ENCODE peak calls at places on chromosome 12, in six cellular contexts. Q is GM20000, D is OCI-LY7, W is endothelial cell, S is choroid plexus epithelial cell, M is heart left ventricle. Y is an unnamed sample.

GRCh38 chr12:62190921-62191746 is 69.1 kb upstream of the USP15 start:
- DNase-seq in Q (peak), S (no peak), M (peak), D (no peak), W (peak), Y (peak)

GRCh38 chr12:103858953-103859601 is 18.0 kb upstream of the NT5DC3 start:
- DNase-seq in W (no peak), S (peak), Q (no peak), M (peak), D (no peak), Y (no peak)

GRCh38 chr12:85278598-85279448 is 1.2 kb upstream of the ALX1 start:
- DNase-seq in D (no peak), M (peak), Q (no peak), S (no peak), W (no peak), Y (peak)

GRCh38 chr12:46101121-46101869 is 110.9 kb upstream of the SCAF11 start:
- DNase-seq in W (no peak), M (no peak), Q (no peak), D (no peak), S (no peak), Y (no peak)

GRCh38 chr12:50960130-50960529 is 7.8 kb downstream of the HIGD1C start:
- DNase-seq in M (no peak), W (no peak), Q (no peak), D (peak), S (peak), Y (no peak)

GRCh38 chr12:103801709-103802585 is 39.1 kb downstream of the NT5DC3 start:
- DNase-seq in Q (no peak), M (no peak), D (no peak), W (no peak), S (peak), Y (no peak)

GRCh38 chr12:46300906-46301305 is 32.1 kb upstream of the SLC38A1 start:
- DNase-seq in M (no peak), S (peak), W (peak), D (peak), Q (no peak), Y (no peak)

GRCh38 chr12:93762059-93762719 is 85.0 kb downstream of the CRADD start:
- DNase-seq in D (no peak), M (no peak), Q (no peak), W (no peak), S (peak), Y (no peak)

GRCh38 chr12:121915841-121916321 is 2.5 kb upstream of the CFAP251 start:
- DNase-seq in D (no peak), M (no peak), W (no peak), S (peak), Q (no peak), Y (no peak)

GRCh38 chr12:72077111-72077820 is 138.6 kb downstream of the TPH2 start:
- DNase-seq in S (no peak), W (no peak), Q (no peak), M (no peak), D (no peak), Y (no peak)

GRCh38 chr12:84913151-84913550 is 552 bp upstream of the SLC6A15 start:
- DNase-seq in D (no peak), Q (no peak), M (no peak), S (peak), W (peak), Y (no peak)

GRCh38 chr12:122250047-122250446 is 16.2 kb downstream of the VPS33A start:
- DNase-seq in Q (no peak), M (no peak), W (no peak), D (no peak), S (no peak), Y (no peak)

GRCh38 chr12:16602412-16602811 is 3.5 kb downstream of the LMO3 start:
- DNase-seq in D (peak), W (no peak), Q (no peak), M (no peak), S (no peak), Y (no peak)

GRCh38 chr12:114263031-114263825 is 142.7 kb downstream of the TBX5 start:
- DNase-seq in W (no peak), S (no peak), D (no peak), Q (no peak), M (no peak), Y (no peak)

GRCh38 chr12:117749431-117749830 is 219.4 kb downstream of the KSR2 start:
- DNase-seq in D (no peak), Q (no peak), M (no peak), W (no peak), S (no peak), Y (no peak)

GRCh38 chr12:117441751-117442150 is 80.3 kb upstream of the NOS1 start:
- DNase-seq in S (no peak), Q (no peak), D (no peak), W (no peak), M (peak), Y (no peak)

GRCh38 chr12:79183003-79183402 is 318.4 kb downstream of the SYT1 start:
- DNase-seq in D (no peak), W (no peak), M (no peak), S (peak), Q (no peak), Y (no peak)

DNA sequence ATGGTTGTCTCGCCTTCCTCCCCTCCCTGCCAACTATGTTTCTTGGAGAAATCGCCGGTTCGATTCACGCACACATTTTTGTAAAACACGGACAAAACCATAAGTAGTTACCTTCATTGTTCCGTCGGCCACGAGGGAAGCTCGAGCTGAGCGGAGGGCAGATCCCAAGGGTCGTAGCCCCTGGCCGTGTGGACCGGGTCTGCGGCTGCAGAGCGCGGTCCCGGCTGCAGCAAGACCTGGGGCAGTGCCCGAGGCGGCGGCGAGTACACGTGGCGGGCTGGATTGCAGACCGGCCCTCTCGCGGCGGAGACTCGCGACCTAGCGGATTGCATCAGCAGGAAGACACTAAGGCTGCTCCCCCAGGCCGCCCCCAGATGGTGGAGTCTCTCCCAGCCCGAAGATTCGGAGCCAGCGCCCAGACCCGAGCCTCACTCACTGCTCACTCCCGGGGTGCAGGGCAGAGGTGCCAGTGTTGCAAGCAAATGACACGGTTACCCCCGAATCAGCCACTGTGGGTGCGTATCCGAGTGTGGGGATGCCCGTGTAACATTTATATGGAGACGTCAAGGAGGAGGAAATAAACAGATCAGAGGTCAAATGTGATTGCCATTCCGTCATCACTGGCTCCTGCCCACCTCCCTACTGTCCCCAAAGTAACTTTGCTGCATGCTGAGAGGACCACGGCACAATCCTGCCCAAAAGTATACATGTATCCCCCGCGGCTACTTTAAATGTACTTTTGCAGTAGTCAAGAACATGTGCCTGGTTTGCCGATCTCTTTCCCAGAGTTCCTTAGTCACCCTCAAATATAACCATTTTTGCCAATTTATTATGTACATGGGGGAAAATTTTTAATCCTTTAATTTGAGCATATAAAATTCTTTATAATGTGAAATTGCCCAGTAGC is at the start of gene BCAT1:
- DNase-seq in D (peak), Q (peak), M (peak), S (peak), W (peak), Y (peak)
- TF ChIP-seq CTCF in D (peak), Q (no peak), M (no peak), S (peak), W (no peak), Y (peak)

GRCh38 chr12:52175411-52176350 is 16.1 kb downstream of the KRT80 start:
- DNase-seq in M (peak), D (no peak), W (peak), Q (no peak), S (peak), Y (no peak)
- TF ChIP-seq CTCF in M (no peak), D (no peak), W (peak), Q (no peak), S (peak), Y (no peak)

GRCh38 chr12:124466200-124467128 is 100.9 kb downstream of the NCOR2 start:
- DNase-seq in D (peak), Q (peak), S (peak), W (no peak), M (peak), Y (peak)
- TF ChIP-seq CTCF in D (peak), Q (peak), S (peak), W (no peak), M (peak), Y (peak)

GRCh38 chr12:109713187-109713984 is at the start of gene FAM222A:
- DNase-seq in D (peak), Q (peak), W (peak), S (peak), M (peak), Y (peak)

GRCh38 chr12:109714913-109715244 is 1.3 kb downstream of the FAM222A start:
- DNase-seq in S (no peak), D (no peak), Q (no peak), W (no peak), M (no peak), Y (no peak)

GRCh38 chr12:109716092-109716479 is 2.5 kb downstream of the FAM222A start:
- DNase-seq in M (no peak), Q (no peak), D (no peak), W (no peak), S (no peak), Y (no peak)

GRCh38 chr12:109715310-109716091 is 1.9 kb downstream of the FAM222A start:
- DNase-seq in M (no peak), S (no peak), W (peak), D (no peak), Q (no peak), Y (no peak)

DNA sequence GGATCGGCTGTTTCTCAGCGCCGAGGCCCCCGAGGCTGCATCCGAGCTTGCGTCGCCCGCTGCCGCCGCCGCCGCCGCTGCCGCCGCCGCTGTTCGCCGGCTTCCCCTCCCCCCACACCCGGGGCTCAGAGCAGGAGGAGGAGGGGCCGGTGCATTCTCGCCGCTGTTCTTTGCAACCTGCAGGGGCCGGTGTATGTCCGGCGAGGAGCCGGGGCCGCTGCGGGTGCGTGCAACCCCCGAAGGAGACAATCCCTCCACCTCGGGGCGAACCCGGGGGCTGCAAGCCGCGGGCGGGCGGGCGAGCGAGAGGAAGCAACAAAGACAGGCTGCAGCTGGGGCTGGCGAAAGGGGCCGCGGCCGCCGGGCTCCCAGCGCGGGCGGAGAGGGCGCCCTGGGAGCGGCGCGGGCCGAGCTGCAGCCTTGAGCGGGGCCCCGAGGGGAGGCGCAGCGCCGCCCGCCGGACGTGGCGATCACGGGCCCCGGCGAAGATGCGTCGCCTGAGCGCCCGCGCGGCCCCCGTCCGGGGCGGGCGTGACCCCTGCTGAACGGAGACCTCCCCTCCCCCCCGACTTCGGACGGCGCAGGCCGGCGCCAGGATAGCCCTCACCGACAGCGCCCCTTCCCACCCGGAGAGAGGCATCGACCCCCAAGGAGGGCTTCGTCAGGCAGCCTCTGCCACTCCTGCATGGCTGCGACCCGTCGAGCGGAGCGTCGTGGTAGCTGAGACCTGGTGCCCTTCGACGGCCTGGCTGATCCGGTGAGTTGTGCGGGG is 702 bp downstream of the FAM222A start:
- DNase-seq in D (peak), S (peak), M (peak), Q (peak), W (peak), Y (peak)
- TF ChIP-seq CTCF in D (peak), S (peak), M (no peak), Q (peak), W (no peak), Y (no peak)

GRCh38 chr12:3898751-3899150 is 25.6 kb upstream of the PARP11 start:
- DNase-seq in S (no peak), M (no peak), Q (no peak), D (no peak), W (no peak), Y (no peak)
- TF ChIP-seq CTCF in S (no peak), M (no peak), Q (no peak), D (no peak), W (no peak), Y (no peak)

DNA sequence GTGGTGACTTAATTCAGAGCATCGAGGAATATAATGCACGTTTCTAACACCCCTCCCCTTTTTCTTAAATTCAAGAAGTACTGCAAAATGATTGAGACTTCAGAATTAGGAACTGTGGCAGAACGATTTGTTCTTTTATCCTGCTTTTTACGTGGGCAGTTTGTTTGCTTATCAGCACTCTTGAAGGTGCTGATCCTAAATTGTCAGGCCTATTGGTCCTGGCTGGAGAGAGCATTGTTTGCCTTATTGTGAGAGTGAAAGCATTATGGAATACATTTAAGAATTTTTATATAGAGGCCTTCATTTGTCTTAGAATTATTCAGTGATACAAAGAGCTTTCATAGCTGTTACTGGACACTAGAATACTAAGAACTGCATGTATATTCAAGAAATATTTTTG is 59.1 kb downstream of the TMTC2 start:
- DNase-seq in M (no peak), D (no peak), S (no peak), Q (no peak), W (no peak), Y (no peak)
- TF ChIP-seq CTCF in M (no peak), D (no peak), S (no peak), Q (no peak), W (no peak), Y (no peak)

GRCh38 chr12:74847169-74847568 is 309.5 kb downstream of the ATXN7L3B start:
- DNase-seq in W (no peak), D (no peak), M (no peak), Q (no peak), S (no peak), Y (no peak)

GRCh38 chr12:74846116-74846515 is 308.5 kb downstream of the ATXN7L3B start:
- DNase-seq in M (no peak), W (no peak), D (no peak), Q (no peak), S (no peak), Y (no peak)

DNA sequence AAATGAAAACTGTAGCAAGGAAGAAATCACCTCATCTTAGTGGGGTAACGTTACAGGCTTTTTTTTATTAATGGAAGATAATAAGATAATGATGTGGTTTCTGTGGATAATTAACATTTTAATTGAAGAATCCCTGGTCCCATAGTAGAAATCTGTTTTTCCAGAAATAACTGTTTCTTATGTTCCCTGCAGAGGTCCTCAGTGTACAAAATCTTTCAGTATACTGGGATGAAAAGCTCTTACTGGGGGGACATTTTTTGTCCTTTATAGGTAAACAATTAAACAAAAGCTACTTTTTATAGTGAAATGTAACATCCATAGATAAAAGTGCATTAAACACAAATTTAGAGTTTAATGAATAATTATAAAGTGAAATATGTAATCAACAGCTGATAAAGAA is 312.2 kb downstream of the ATXN7L3B start:
- DNase-seq in S (peak), D (no peak), M (no peak), W (no peak), Q (no peak), Y (no peak)
- TF ChIP-seq CTCF in S (no peak), D (no peak), M (no peak), W (no peak), Q (no peak), Y (no peak)

GRCh38 chr12:29519585-29520182 is 22.2 kb upstream of the OVCH1 start:
- DNase-seq in W (peak), M (no peak), D (peak), Q (peak), S (peak), Y (peak)

GRCh38 chr12:29516431-29516875 is 19.0 kb upstream of the OVCH1 start:
- DNase-seq in M (no peak), S (peak), W (no peak), Q (no peak), D (no peak), Y (no peak)

GRCh38 chr12:29521951-29522350 is 24.5 kb upstream of the OVCH1 start:
- DNase-seq in W (no peak), Q (no peak), M (no peak), D (no peak), S (peak), Y (no peak)

GRCh38 chr12:29518407-29518806 is 20.9 kb upstream of the OVCH1 start:
- DNase-seq in M (no peak), Q (no peak), D (no peak), S (no peak), W (no peak), Y (no peak)

DNA sequence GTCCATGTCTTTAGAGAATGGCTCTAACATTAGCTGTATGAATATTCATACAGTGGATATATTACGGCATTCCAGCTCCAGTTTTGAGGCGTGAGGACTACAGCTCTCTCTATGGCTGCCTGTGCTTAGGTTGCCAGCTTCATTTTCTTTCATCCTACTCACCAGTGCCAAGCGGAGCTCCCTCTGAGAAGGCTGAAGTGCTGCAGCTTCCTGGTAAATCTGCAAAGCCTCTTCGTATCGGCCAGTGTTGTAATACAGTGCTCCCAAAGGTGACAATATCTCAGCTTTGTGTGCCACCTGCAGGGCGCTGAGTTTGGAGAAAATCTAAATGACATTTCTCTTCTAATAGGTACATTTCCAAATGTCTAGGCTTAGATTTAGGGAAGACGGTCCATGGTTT is 19.8 kb upstream of the OVCH1 start:
- DNase-seq in D (no peak), M (no peak), S (no peak), W (no peak), Q (no peak), Y (no peak)
- TF ChIP-seq CTCF in D (no peak), M (no peak), S (peak), W (no peak), Q (no peak), Y (no peak)

GRCh38 chr12:30810918-30811317 is 56.2 kb upstream of the CAPRIN2 start:
- DNase-seq in Q (no peak), D (no peak), W (no peak), S (no peak), M (no peak), Y (no peak)

GRCh38 chr12:30806989-30807694 is 52.4 kb upstream of the CAPRIN2 start:
- DNase-seq in M (no peak), W (peak), D (peak), S (peak), Q (peak), Y (no peak)

GRCh38 chr12:30805959-30806358 is 51.2 kb upstream of the CAPRIN2 start:
- DNase-seq in S (no peak), Q (no peak), D (no peak), M (no peak), W (no peak), Y (no peak)

GRCh38 chr12:30811966-30812365 is 57.2 kb upstream of the CAPRIN2 start:
- DNase-seq in D (no peak), W (no peak), M (no peak), S (no peak), Q (no peak), Y (no peak)

GRCh38 chr12:30807695-30808034 is 52.9 kb upstream of the CAPRIN2 start:
- DNase-seq in S (no peak), W (no peak), D (no peak), Q (no peak), M (no peak), Y (no peak)
- TF ChIP-seq CTCF in S (no peak), W (no peak), D (no peak), Q (no peak), M (no peak), Y (no peak)

DNA sequence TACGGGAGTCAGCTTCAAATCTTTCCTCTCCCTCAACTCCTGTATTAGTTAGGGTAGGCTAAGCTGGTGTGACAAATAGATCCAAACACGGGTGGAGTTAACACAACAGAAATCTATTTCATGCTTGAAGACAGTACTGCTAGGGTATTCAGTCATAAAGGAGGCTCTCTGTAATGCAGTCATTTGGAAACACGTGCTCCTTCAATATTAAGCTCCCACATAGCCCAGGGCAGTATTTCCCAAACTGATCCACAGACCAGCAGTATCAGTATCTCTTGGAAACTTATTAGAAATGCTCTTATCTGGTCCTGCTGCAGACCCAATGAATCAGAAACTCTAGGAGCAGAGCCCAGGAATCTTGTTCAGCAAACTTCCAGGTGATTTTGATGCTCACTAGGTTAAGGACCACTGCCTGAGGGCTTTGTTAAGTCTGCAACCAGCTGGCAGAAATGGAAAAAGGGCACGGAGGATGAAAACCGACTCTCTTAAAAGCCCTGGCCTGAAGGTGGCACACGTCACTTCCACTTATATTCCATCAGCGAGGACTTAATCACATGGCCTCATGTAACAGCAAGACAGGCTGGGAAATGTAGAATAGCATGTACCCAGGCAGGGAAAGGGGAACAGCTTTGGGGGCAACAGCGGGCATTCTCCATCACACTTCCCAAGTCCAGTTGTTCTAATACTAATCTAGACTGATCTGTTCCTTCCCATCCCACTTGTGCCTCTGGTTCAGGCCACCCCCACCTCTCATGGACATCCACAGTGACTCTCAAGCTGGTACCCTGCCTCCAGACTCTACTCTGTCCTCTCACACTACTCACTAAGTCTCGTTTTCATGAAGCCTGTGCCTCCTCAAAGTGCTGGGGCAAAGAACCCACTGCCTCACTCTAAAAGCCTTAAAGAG is 38.2 kb upstream of the RIC8B start:
- DNase-seq in Q (no peak), W (no peak), D (peak), M (no peak), S (peak), Y (no peak)
- TF ChIP-seq CTCF in Q (no peak), W (no peak), D (peak), M (no peak), S (no peak), Y (no peak)

Y was measured in GM13976.